ENCODE peak calls at places on chromosomes 7 and 10, in ten cellular contexts. D is gastrocnemius medialis, Y is WERI-Rb-1, F is fibroblast of pulmonary artery, B is mesothelial cell of epicardium, S is WTC11, W is left lung, Z is SK-N-SH, X is HCT116, I is cardiac muscle cell. N is an unnamed sample.

GRCh38 chr10:43985941-43986340 is 337.3 kb upstream of the ZNF32 start:
- DNase-seq in D (no peak), Y (no peak), F (no peak), B (no peak), S (no peak), W (no peak), Z (no peak), X (no peak), I (no peak), N (no peak)

GRCh38 chr7:2612445-2613112 is 19.2 kb upstream of the TTYH3 start:
- DNase-seq in D (no peak), Y (peak), F (no peak), B (no peak), S (peak), W (no peak), Z (no peak), X (peak), I (no peak), N (no peak)

GRCh38 chr10:80487422-80487785 is 33.3 kb downstream of the TSPAN14 start:
- DNase-seq in D (no peak), Y (no peak), F (no peak), B (no peak), S (no peak), W (no peak), Z (no peak), X (no peak), I (no peak), N (no peak)

GRCh38 chr10:102509387-102509786 is 5.6 kb downstream of the SUFU start:
- DNase-seq in D (no peak), Y (no peak), F (peak), B (no peak), S (no peak), W (no peak), Z (no peak), X (no peak), I (no peak), N (no peak)

GRCh38 chr7:124764847-124765400 is 668 bp downstream of the GPR37 start:
- DNase-seq in D (no peak), Y (peak), F (no peak), B (peak), S (peak), W (peak), Z (peak), X (no peak), I (peak), N (peak)

GRCh38 chr10:43427166-43427825 is 9.6 kb upstream of the ZNF487 start:
- DNase-seq in D (no peak), Y (no peak), F (no peak), B (no peak), S (no peak), W (no peak), Z (no peak), X (no peak), I (no peak), N (no peak)

GRCh38 chr10:12358863-12359647 is 9.7 kb downstream of the CAMK1D start:
- DNase-seq in D (peak), Y (no peak), F (no peak), B (no peak), S (no peak), W (no peak), Z (no peak), X (no peak), I (no peak), N (no peak)

GRCh38 chr7:95004618-95005282 is 97.4 kb downstream of the PPP1R9A start:
- DNase-seq in D (peak), Y (no peak), F (no peak), B (no peak), S (no peak), W (no peak), Z (peak), X (no peak), I (no peak), N (no peak)

GRCh38 chr7:140512317-140513000 is 33.2 kb upstream of the MKRN1 start:
- DNase-seq in D (no peak), Y (peak), F (no peak), B (peak), S (no peak), W (no peak), Z (peak), X (peak), I (peak), N (no peak)

GRCh38 chr7:116167177-116167576 is 43.2 kb upstream of the TES start:
- DNase-seq in D (no peak), Y (no peak), F (no peak), B (no peak), S (peak), W (no peak), Z (no peak), X (no peak), I (no peak), N (no peak)

GRCh38 chr10:98910048-98910447 is 325.6 kb downstream of the HPSE2 start:
- DNase-seq in D (no peak), Y (peak), F (no peak), B (no peak), S (no peak), W (no peak), Z (peak), X (no peak), I (peak), N (no peak)

GRCh38 chr10:129756912-129757861 is 206.9 kb downstream of the EBF3 start:
- DNase-seq in D (no peak), Y (no peak), F (peak), B (peak), S (peak), W (peak), Z (no peak), X (no peak), I (no peak), N (no peak)

GRCh38 chr10:311901-312665 is 176.8 kb downstream of the ZMYND11 start:
- DNase-seq in D (no peak), Y (no peak), F (no peak), B (no peak), S (no peak), W (no peak), Z (no peak), X (no peak), I (no peak), N (no peak)

GRCh38 chr10:125719173-125720001 is at the start of gene EDRF1:
- DNase-seq in D (peak), Y (peak), F (peak), B (peak), S (peak), W (peak), Z (peak), X (peak), I (peak), N (peak)

GRCh38 chr7:42292991-42293521 is 56.0 kb upstream of the GLI3 start:
- DNase-seq in D (no peak), Y (no peak), F (no peak), B (no peak), S (no peak), W (no peak), Z (no peak), X (no peak), I (no peak), N (no peak)

GRCh38 chr10:6962576-6962975 is 382.5 kb upstream of the PRKCQ start:
- DNase-seq in D (no peak), Y (no peak), F (no peak), B (no peak), S (no peak), W (no peak), Z (no peak), X (no peak), I (no peak), N (no peak)

GRCh38 chr7:101901661-101902491 is 84.5 kb downstream of the CUX1 start:
- DNase-seq in D (peak), Y (no peak), F (peak), B (no peak), S (no peak), W (no peak), Z (no peak), X (no peak), I (no peak), N (no peak)

GRCh38 chr7:1912472-1913289 is 242.6 kb downstream of the ELFN1 start:
- DNase-seq in D (no peak), Y (no peak), F (peak), B (peak), S (no peak), W (peak), Z (no peak), X (no peak), I (peak), N (peak)

GRCh38 chr7:130909881-130910672 is 176.1 kb upstream of the KLF14 start:
- DNase-seq in D (no peak), Y (no peak), F (peak), B (no peak), S (no peak), W (no peak), Z (no peak), X (no peak), I (no peak), N (no peak)

GRCh38 chr7:30988346-30989005 is 24.7 kb downstream of the GHRHR start:
- DNase-seq in D (peak), Y (peak), F (peak), B (no peak), S (peak), W (peak), Z (peak), X (no peak), I (no peak), N (no peak)

GRCh38 chr7:16978358-16979244 is 96.8 kb upstream of the AGR3 start:
- DNase-seq in D (no peak), Y (no peak), F (peak), B (no peak), S (no peak), W (no peak), Z (no peak), X (no peak), I (no peak), N (no peak)

GRCh38 chr10:20714979-20715378 is 182.1 kb downstream of the NEBL start:
- DNase-seq in D (no peak), Y (no peak), F (no peak), B (no peak), S (no peak), W (no peak), Z (no peak), X (no peak), I (no peak), N (no peak)

GRCh38 chr7:37901236-37901827 is 15.3 kb downstream of the SFRP4 start:
- DNase-seq in D (no peak), Y (no peak), F (peak), B (no peak), S (no peak), W (no peak), Z (peak), X (peak), I (peak), N (no peak)

GRCh38 chr7:143396625-143397556 is 11.8 kb downstream of the EPHA1 start:
- DNase-seq in D (no peak), Y (no peak), F (no peak), B (no peak), S (no peak), W (peak), Z (no peak), X (no peak), I (no peak), N (no peak)

GRCh38 chr7:143396182-143396581 is 12.5 kb downstream of the EPHA1 start:
- DNase-seq in D (no peak), Y (no peak), F (no peak), B (no peak), S (no peak), W (no peak), Z (no peak), X (no peak), I (no peak), N (no peak)

GRCh38 chr7:143394777-143395176 is 13.6 kb downstream of the ZYX start:
- DNase-seq in D (no peak), Y (no peak), F (no peak), B (no peak), S (no peak), W (no peak), Z (no peak), X (no peak), I (no peak), N (no peak)

GRCh38 chr7:143394068-143394467 is 12.9 kb downstream of the ZYX start:
- DNase-seq in D (no peak), Y (no peak), F (no peak), B (no peak), S (no peak), W (no peak), Z (no peak), X (no peak), I (no peak), N (no peak)

DNA sequence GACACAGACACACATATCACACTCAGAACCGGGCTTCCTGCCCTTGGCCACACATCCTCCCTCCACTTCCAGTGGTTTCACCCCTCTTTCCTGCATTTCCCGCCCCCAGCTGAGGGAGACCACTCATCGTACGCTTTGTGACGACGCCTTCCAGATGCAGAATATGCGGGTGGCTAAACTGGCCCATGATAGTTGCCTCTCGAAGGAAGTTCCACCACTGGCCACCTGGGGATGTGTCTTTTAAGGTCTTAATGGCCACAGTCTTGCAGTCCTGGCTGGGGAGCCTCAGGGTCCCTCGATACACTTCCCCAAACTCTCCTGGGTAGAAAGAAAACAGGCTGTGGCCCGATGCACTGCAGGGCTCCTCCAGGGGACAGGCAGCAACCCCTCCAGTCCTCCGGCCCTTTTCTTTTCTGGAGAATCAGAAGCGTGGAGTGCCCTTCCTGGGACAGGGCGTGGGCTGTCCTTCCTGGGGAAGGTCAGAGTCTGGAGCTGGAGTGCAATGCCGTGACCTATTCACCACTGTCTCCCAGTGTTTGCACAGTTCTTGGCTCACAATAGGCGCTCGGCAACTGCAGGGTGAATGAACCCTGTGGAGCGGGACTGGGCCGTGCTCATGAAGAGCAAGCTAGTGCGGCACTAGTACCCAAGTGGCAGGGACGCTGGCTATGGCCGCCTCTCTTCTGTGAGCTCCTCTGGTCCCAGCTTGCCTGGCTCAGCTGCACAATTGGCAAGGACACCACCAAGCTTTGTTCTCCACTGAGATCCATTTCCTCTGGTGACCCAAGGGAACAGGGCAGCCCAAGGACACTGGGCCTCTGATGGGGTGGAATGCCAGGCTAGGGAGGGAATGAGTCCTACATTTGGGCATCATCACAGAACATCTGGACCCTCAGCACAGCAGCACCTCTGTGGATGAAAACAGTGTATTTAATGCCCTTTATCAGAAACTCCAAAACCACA is 13.2 kb downstream of the EPHA1 start:
- DNase-seq in D (no peak), Y (no peak), F (no peak), B (no peak), S (no peak), W (peak), Z (no peak), X (no peak), I (no peak), N (no peak)
- TF ChIP-seq CTCF in D (no peak), Y (peak), F (peak), B (no peak), S (no peak), W (peak), Z (peak), X (no peak), I (peak), N (no peak)

DNA sequence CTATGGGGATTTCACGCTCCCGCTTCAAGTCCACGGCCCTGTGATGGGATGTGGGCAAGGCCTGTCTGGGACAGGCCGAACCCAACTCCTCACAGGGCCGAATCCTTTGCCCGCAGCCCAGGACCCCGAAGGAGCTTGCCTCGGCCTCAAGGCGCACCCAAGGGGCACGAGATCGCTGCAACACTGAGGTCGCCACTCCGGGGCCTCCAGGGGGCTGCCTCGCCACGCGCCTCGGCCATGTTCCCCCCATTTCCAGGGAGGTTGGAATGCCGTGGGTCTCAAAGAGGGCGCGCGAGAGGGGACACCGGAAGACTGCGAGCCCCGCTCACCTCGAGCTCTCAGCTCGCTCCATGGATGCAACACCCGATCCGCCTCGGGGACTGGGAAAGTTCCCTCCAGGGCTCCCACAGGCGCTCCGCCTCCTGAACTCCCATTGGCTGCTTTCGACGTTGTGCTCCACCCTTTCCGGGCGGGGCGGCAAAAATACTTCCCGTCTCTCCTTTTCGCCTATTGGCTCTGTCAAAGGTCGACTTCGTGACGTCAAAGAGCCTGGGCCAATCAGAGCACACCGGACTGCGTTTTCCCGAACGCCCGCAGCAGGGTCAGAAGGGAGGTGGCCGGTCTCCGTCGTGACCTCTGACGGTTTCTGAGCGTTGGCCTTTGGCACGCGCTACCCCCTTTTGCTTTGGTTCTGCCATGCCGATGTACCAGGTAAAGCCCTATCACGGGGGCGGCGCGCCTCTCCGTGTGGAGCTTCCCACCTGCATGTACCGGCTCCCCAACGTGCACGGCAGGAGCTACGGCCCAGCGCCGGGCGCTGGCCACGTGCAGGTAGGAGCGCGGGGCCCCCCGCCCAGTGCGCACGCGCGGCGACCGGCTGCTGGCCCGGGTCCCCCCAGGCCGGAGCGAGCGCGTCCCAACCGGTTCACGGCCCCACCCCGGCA is at the start of the genes AIMP2 and PMS2:
- DNase-seq in D (peak), Y (peak), F (peak), B (peak), S (peak), W (peak), Z (peak), X (peak), I (peak), N (peak)
- TF ChIP-seq CTCF in D (no peak), Y (peak), F (no peak), B (no peak), S (no peak), W (no peak), Z (peak), X (no peak), I (no peak), N (no peak)

GRCh38 chr10:131891196-131891928 is 9.4 kb upstream of the PPP2R2D start:
- DNase-seq in D (no peak), Y (peak), F (no peak), B (no peak), S (peak), W (peak), Z (peak), X (no peak), I (peak), N (peak)
- TF ChIP-seq CTCF in D (no peak), Y (peak), F (peak), B (no peak), S (no peak), W (no peak), Z (no peak), X (peak), I (peak), N (peak)

GRCh38 chr10:74415440-74415839 is 264.4 kb downstream of the ADK start:
- DNase-seq in D (no peak), Y (no peak), F (no peak), B (no peak), S (no peak), W (no peak), Z (peak), X (no peak), I (no peak), N (no peak)

GRCh38 chr10:74418285-74418872 is 267.4 kb downstream of the ADK start:
- DNase-seq in D (no peak), Y (no peak), F (no peak), B (no peak), S (no peak), W (no peak), Z (peak), X (no peak), I (peak), N (no peak)

GRCh38 chr10:74417397-74417796 is 266.4 kb downstream of the ADK start:
- DNase-seq in D (no peak), Y (no peak), F (no peak), B (no peak), S (no peak), W (no peak), Z (no peak), X (no peak), I (no peak), N (no peak)

GRCh38 chr10:74424565-74424964 is 273.5 kb downstream of the ADK start:
- DNase-seq in D (no peak), Y (no peak), F (no peak), B (no peak), S (no peak), W (no peak), Z (no peak), X (no peak), I (no peak), N (no peak)

DNA sequence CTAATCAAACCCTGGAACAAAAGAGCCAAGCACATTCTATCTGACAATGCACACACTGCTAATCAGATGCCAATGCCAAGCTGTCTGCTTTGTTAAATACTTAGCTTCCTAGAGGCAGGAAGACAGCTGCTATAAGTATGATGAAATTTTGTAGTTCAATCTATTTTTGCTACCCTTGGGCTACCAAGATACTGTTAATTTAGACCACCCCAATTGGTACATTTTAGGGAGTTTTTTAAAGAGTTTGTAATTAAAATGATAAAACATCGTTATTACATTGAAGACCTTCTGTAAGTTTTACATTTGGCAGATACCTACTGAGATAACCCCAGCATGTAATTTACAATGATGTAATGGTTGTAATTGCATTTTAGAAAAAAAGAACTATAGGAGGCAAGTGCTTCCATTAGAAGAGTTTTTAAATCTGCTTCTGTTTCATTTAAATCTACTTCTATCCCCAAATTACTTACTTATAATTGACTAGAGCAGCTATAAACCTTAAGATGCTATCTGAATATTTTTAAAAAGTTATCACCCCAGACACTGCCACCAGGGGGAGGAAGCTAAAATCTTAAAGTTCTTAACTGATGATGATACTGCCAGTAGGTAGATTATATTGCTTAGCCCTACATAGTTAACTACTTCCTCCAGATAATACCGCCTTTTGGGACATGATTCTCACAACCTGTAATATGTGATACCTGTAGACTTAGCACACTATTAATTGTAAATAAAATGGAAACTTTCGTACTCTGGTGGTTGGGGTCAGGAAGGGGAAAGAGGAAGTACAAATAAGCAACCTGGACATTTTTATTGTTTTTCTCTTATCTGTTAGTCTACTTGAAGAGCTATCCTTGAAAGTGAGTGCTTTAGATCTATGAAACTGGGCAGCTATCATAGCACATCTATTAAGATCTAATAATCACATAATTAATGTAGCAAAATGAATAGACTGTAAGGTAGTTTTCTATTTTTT is 268.8 kb downstream of the ADK start:
- DNase-seq in D (no peak), Y (peak), F (peak), B (no peak), S (no peak), W (no peak), Z (peak), X (peak), I (no peak), N (no peak)
- TF ChIP-seq CTCF in D (peak), Y (no peak), F (peak), B (peak), S (peak), W (peak), Z (peak), X (peak), I (peak), N (no peak)

GRCh38 chr10:54800677-54801480 is at the start of gene PCDH15:
- DNase-seq in D (no peak), Y (peak), F (peak), B (peak), S (peak), W (no peak), Z (peak), X (no peak), I (peak), N (peak)
- TF ChIP-seq CTCF in D (no peak), Y (peak), F (peak), B (no peak), S (no peak), W (no peak), Z (peak), X (no peak), I (peak), N (peak)

N was measured in nephron progenitor cell.